ENCODE peak calls at places on chromosomes 6 and 20, in six cellular contexts. G, C, N, X, S and P are unnamed samples.

GRCh38 chr6:134864558-134864957 is 85.3 kb downstream of the ALDH8A1 start:
- DNase-seq in G (no peak), C (no peak), N (no peak), X (no peak), S (no peak), P (no peak)

GRCh38 chr20:11235058-11235457 is 561.3 kb upstream of the JAG1 start:
- DNase-seq in G (no peak), C (no peak), N (no peak), X (peak), S (no peak), P (no peak)

GRCh38 chr6:167576798-167577528 is 249.7 kb upstream of the AFDN start:
- DNase-seq in G (no peak), C (no peak), N (no peak), X (no peak), S (no peak), P (no peak)

GRCh38 chr6:3484240-3484639 is 27.4 kb upstream of the SLC22A23 start:
- DNase-seq in G (no peak), C (no peak), N (no peak), X (no peak), S (no peak), P (no peak)

GRCh38 chr6:3031857-3032256 is 32.2 kb downstream of the NQO2 start:
- DNase-seq in G (no peak), C (peak), N (no peak), X (no peak), S (no peak), P (no peak)

GRCh38 chr20:11716239-11716944 is 201.3 kb upstream of the BTBD3 start:
- DNase-seq in G (no peak), C (peak), N (peak), X (peak), S (no peak), P (no peak)

GRCh38 chr20:57638173-57638894 is 18.1 kb upstream of the ZBP1 start:
- DNase-seq in G (no peak), C (no peak), N (no peak), X (no peak), S (no peak), P (no peak)

GRCh38 chr6:6820688-6821238 is 232.2 kb downstream of the LY86 start:
- DNase-seq in G (no peak), C (peak), N (no peak), X (peak), S (no peak), P (no peak)

GRCh38 chr6:156777866-156778614 is 862 bp downstream of the ARID1B start:
- DNase-seq in G (peak), C (no peak), N (peak), X (peak), S (no peak), P (no peak)

GRCh38 chr20:53611449-53611894 is 17.8 kb upstream of the ZNF217 start:
- DNase-seq in G (no peak), C (no peak), N (peak), X (peak), S (no peak), P (no peak)

GRCh38 chr6:148556415-148556814 is 190.4 kb upstream of the UST start:
- DNase-seq in G (no peak), C (no peak), N (no peak), X (no peak), S (no peak), P (no peak)

GRCh38 chr6:33075568-33076405 is at the start of gene HLA-DPB1:
- DNase-seq in G (no peak), C (peak), N (peak), X (no peak), S (no peak), P (no peak)

GRCh38 chr6:44782198-44782597 is 394.7 kb downstream of the CDC5L start:
- DNase-seq in G (no peak), C (no peak), N (no peak), X (no peak), S (no peak), P (no peak)

GRCh38 chr20:48758206-48758820 is 69.5 kb downstream of the PREX1 start:
- DNase-seq in G (no peak), C (peak), N (no peak), X (no peak), S (no peak), P (no peak)

GRCh38 chr20:57811373-57812020 is 101.7 kb upstream of the PMEPA1 start:
- DNase-seq in G (no peak), C (no peak), N (no peak), X (peak), S (no peak), P (no peak)

GRCh38 chr6:125316621-125317020 is 14.9 kb upstream of the HDDC2 start:
- DNase-seq in G (no peak), C (no peak), N (no peak), X (no peak), S (peak), P (no peak)

GRCh38 chr6:10999994-11000393 is 44.1 kb downstream of the ELOVL2 start:
- DNase-seq in G (no peak), C (no peak), N (peak), X (no peak), S (no peak), P (no peak)